ENCODE peak calls at places on chromosomes 13 and 19, in eight cellular contexts. G is cardiac muscle cell, A is midbrain, U is fibroblast of the aortic adventitia, O is NCI-H1694 treated with DMSO at 0.1 percent for 48 hours, M is esophagus squamous epithelium, S is posterior cingulate gyrus, E is SIG-M5. Y is an unnamed sample.

GRCh38 chr19:50402544-50403301 is 16.0 kb upstream of the SPIB start:
- DNase-seq in M (no peak), E (no peak), S (no peak), O (no peak), U (no peak), A (no peak), G (no peak), Y (no peak)

GRCh38 chr13:35475960-35476943 is at the start of gene MAB21L1:
- DNase-seq in O (no peak), S (no peak), M (no peak), A (peak), G (peak), U (peak), E (peak), Y (peak)

GRCh38 chr19:17950310-17951150 is 16.4 kb upstream of the KCNN1 start:
- DNase-seq in A (no peak), G (no peak), U (no peak), E (no peak), M (no peak), O (peak), S (peak), Y (peak)

GRCh38 chr19:35249848-35250711 is 1.3 kb downstream of the LSR start:
- DNase-seq in G (no peak), O (no peak), S (no peak), A (no peak), E (no peak), M (no peak), U (no peak), Y (peak)

GRCh38 chr13:28022848-28023518 is 34.5 kb upstream of the URAD start:
- DNase-seq in U (peak), S (no peak), O (no peak), G (peak), A (no peak), M (no peak), E (no peak), Y (no peak)

GRCh38 chr19:46069841-46070341 is 29.1 kb upstream of the IGFL4 start:
- DNase-seq in M (no peak), G (peak), U (peak), E (no peak), O (no peak), A (no peak), S (no peak), Y (no peak)

GRCh38 chr19:6723108-6723618 is 2.7 kb upstream of the C3 start:
- DNase-seq in O (no peak), A (no peak), M (no peak), S (peak), G (peak), E (no peak), U (peak), Y (no peak)

GRCh38 chr13:74040200-74040599 is 94.0 kb downstream of the KLF12 start:
- DNase-seq in O (peak), U (peak), E (no peak), M (no peak), S (no peak), A (peak), G (peak), Y (peak)

GRCh38 chr19:2083174-2083854 is 12.8 kb downstream of the MOB3A start:
- DNase-seq in U (no peak), S (no peak), A (no peak), G (no peak), M (no peak), E (no peak), O (no peak), Y (no peak)

Y was measured in NCI-H524.